ENCODE peak calls at places on chromosome 12, in six cellular contexts. B, G, C, A, D and T are unnamed samples.

GRCh38 chr12:57604454-57605307 is at the start of gene DTX3:
- DNase-seq in B (no peak), G (no peak), C (peak; percentile 70), A (no peak), D (no peak), T (peak; percentile 52)

GRCh38 chr12:46663297-46663696 is 162.5 kb downstream of the SLC38A4 start:
- DNase-seq in B (no peak), G (no peak), C (no peak), A (no peak), D (no peak), T (no peak)

GRCh38 chr12:128549621-128550020 is 274.1 kb downstream of the SLC15A4 start:
- DNase-seq in B (no peak), G (no peak), C (no peak), A (no peak), D (no peak), T (no peak)

GRCh38 chr12:113914176-113914575 is 51.9 kb downstream of the RBM19 start:
- DNase-seq in B (no peak), G (no peak), C (no peak), A (no peak), D (no peak), T (no peak)

GRCh38 chr12:58529897-58530296 is 390.4 kb downstream of the LRIG3 start:
- DNase-seq in B (no peak), G (no peak), C (no peak), A (no peak), D (no peak), T (no peak)

GRCh38 chr12:127194176-127194575 is 1072.8 kb upstream of the TMEM132C start:
- DNase-seq in B (no peak), G (no peak), C (no peak), A (no peak), D (no peak), T (no peak)

GRCh38 chr12:50662121-50662480 is 101.8 kb upstream of the ATF1 start:
- DNase-seq in B (no peak), G (no peak), C (no peak), A (no peak), D (no peak), T (no peak)

GRCh38 chr12:22256076-22256475 is 78.4 kb downstream of the ST8SIA1 start:
- DNase-seq in B (no peak), G (no peak), C (no peak), A (no peak), D (no peak), T (no peak)

GRCh38 chr12:127909031-127909430 is 357.9 kb upstream of the TMEM132C start:
- DNase-seq in B (no peak), G (no peak), C (no peak), A (no peak), D (no peak), T (no peak)

GRCh38 chr12:52191841-52192791 is at the start of gene KRT80:
- DNase-seq in B (no peak), G (peak; percentile 97), C (no peak), A (no peak), D (peak; percentile 86), T (no peak)

GRCh38 chr12:52307836-52308806 is 13.1 kb downstream of the KRT83 start:
- DNase-seq in B (peak; percentile 30), G (peak; percentile 24), C (peak; percentile 83), A (no peak), D (no peak), T (peak; percentile 77)

GRCh38 chr12:121947966-121948365 is 29.6 kb downstream of the CFAP251 start:
- DNase-seq in B (no peak), G (no peak), C (no peak), A (no peak), D (no peak), T (no peak)

GRCh38 chr12:89988556-89988955 is 279.9 kb upstream of the ATP2B1 start:
- DNase-seq in B (no peak), G (no peak), C (no peak), A (no peak), D (no peak), T (no peak)

GRCh38 chr12:101671157-101671791 is 26.2 kb upstream of the CHPT1 start:
- DNase-seq in B (no peak), G (no peak), C (no peak), A (peak; percentile 36), D (no peak), T (no peak)

GRCh38 chr12:2284321-2284813 is 231.6 kb downstream of the CACNA1C start:
- DNase-seq in B (no peak), G (no peak), C (no peak), A (no peak), D (no peak), T (no peak)

GRCh38 chr12:78725033-78725432 is 139.5 kb upstream of the SYT1 start:
- DNase-seq in B (no peak), G (no peak), C (no peak), A (no peak), D (no peak), T (no peak)

GRCh38 chr12:93018610-93019009 is 89.5 kb upstream of the EEA1 start:
- DNase-seq in B (no peak), G (no peak), C (no peak), A (no peak), D (no peak), T (no peak)

GRCh38 chr12:1877169-1877878 is 41.1 kb downstream of the CACNA2D4 start:
- DNase-seq in B (no peak), G (no peak), C (peak; percentile 23), A (no peak), D (peak; percentile 13), T (no peak)

GRCh38 chr12:114799574-114800487 is 115.9 kb upstream of the TBX3 start:
- DNase-seq in B (no peak), G (peak; percentile 58), C (no peak), A (no peak), D (peak; percentile 100), T (peak; percentile 21)

GRCh38 chr12:57517187-57517586 is 3.1 kb downstream of the DDIT3 start:
- DNase-seq in B (no peak), G (no peak), C (no peak), A (no peak), D (no peak), T (no peak)

GRCh38 chr12:2341871-2342270 is 289.1 kb downstream of the CACNA1C start:
- DNase-seq in B (no peak), G (no peak), C (no peak), A (no peak), D (no peak), T (no peak)

GRCh38 chr12:50187084-50187900 is 20.1 kb upstream of the CERS5 start:
- DNase-seq in B (no peak), G (no peak), C (no peak), A (peak; percentile 47), D (no peak), T (no peak)

GRCh38 chr12:105765053-105766019 is 373.4 kb downstream of the NUAK1 start:
- DNase-seq in B (no peak), G (no peak), C (no peak), A (peak; percentile 9), D (no peak), T (no peak)

GRCh38 chr12:120851444-120851843 is 52.7 kb downstream of the SPPL3 start:
- DNase-seq in B (no peak), G (no peak), C (no peak), A (no peak), D (no peak), T (no peak)

GRCh38 chr12:79414252-79414651 is 276.5 kb downstream of the PAWR start:
- DNase-seq in B (no peak), G (no peak), C (no peak), A (no peak), D (no peak), T (no peak)

GRCh38 chr12:45224311-45224710 is 8.4 kb downstream of the ANO6 start:
- DNase-seq in B (no peak), G (no peak), C (no peak), A (no peak), D (no peak), T (no peak)
- TF ChIP-seq ATF3 in B (no peak), G (no peak), C (no peak), A (no peak), D (no peak), T (no peak)

DNA sequence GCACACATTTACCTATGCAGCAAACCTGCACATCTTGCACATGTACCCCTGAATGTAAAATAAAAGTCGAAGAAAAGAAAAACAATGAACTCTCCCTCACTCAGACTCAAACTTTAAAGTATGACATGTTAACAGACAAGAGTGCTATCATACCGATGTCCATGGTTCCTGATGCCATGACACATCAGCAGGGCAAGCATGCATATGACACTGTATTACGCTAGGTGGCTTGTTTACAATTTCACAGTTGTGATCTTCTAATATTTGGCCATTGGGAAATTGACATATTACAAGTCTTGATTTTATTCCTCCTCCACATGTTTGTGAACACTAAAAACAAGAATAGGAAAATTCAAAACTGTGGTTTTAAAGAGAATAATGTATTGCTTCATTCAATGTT is 126.6 kb downstream of the ADAMTS20 start:
- DNase-seq in B (no peak), G (no peak), C (no peak), A (no peak), D (no peak), T (no peak)
- TF ChIP-seq ATF3 in B (no peak), G (no peak), C (no peak), A (no peak), D (no peak), T (no peak)

GRCh38 chr12:11827096-11827841 is 177.8 kb downstream of the ETV6 start:
- DNase-seq in B (no peak), G (no peak), C (no peak), A (no peak), D (no peak), T (peak; percentile 38)

GRCh38 chr12:11826607-11827006 is 177.1 kb downstream of the ETV6 start:
- DNase-seq in B (no peak), G (no peak), C (no peak), A (no peak), D (no peak), T (no peak)

GRCh38 chr12:11830298-11830937 is 180.9 kb downstream of the ETV6 start:
- DNase-seq in B (no peak), G (no peak), C (no peak), A (peak; percentile 61), D (no peak), T (no peak)

GRCh38 chr12:11832100-11832499 is 182.6 kb downstream of the ETV6 start:
- DNase-seq in B (no peak), G (no peak), C (no peak), A (no peak), D (peak; percentile 31), T (no peak)

GRCh38 chr12:11829764-11830194 is 180.3 kb downstream of the ETV6 start:
- DNase-seq in B (no peak), G (no peak), C (no peak), A (no peak), D (no peak), T (no peak)
- TF ChIP-seq ATF3 in B (no peak), G (no peak), C (no peak), A (no peak), D (no peak), T (no peak)

GRCh38 chr12:76641961-76642360 is 82.4 kb upstream of the OSBPL8 start:
- DNase-seq in B (no peak), G (no peak), C (no peak), A (no peak), D (no peak), T (no peak)

GRCh38 chr12:76639646-76640045 is 80.1 kb upstream of the OSBPL8 start:
- DNase-seq in B (no peak), G (no peak), C (no peak), A (no peak), D (no peak), T (no peak)

GRCh38 chr12:76637807-76638206 is 78.2 kb upstream of the OSBPL8 start:
- DNase-seq in B (no peak), G (no peak), C (no peak), A (no peak), D (no peak), T (no peak)

GRCh38 chr12:76643438-76643837 is 83.9 kb upstream of the OSBPL8 start:
- DNase-seq in B (no peak), G (no peak), C (no peak), A (no peak), D (no peak), T (no peak)

GRCh38 chr12:76641073-76641472 is 81.5 kb upstream of the OSBPL8 start:
- DNase-seq in B (no peak), G (no peak), C (no peak), A (no peak), D (no peak), T (no peak)
- TF ChIP-seq ATF3 in B (no peak), G (no peak), C (no peak), A (no peak), D (no peak), T (no peak)